ENCODE peak calls at places on chromosomes 4 and X, in five cellular contexts. V is cardiac fibroblast; U is RWPE1; X is endothelial cell of umbilical vein; C is CD4-positive, alpha-beta T cell. K is an unnamed sample.

GRCh38 chrX:111445485-111445884 is 33.5 kb upstream of the DCX start:
- DNase-seq in V (peak), U (peak), X (peak), C (no peak), K (no peak)

GRCh38 chr4:150315175-150315574 is 236.9 kb downstream of the DCLK2 start:
- DNase-seq in V (no peak), U (no peak), X (no peak), C (no peak), K (no peak)

GRCh38 chrX:107827137-107827831 is 1.6 kb downstream of the MID2 start:
- DNase-seq in V (peak), U (peak), X (peak), C (no peak), K (no peak)

GRCh38 chr4:116531870-116532269 is 553.5 kb downstream of the TRAM1L1 start:
- DNase-seq in V (no peak), U (no peak), X (peak), C (no peak), K (no peak)

GRCh38 chrX:114635986-114636385 is 52.1 kb downstream of the HTR2C start:
- DNase-seq in V (no peak), U (no peak), X (no peak), C (no peak), K (no peak)

GRCh38 chr4:108213308-108213707 is 44.6 kb upstream of the LEF1 start:
- DNase-seq in V (no peak), U (no peak), X (no peak), C (no peak), K (no peak)

GRCh38 chr4:151887151-151887815 is 126.5 kb upstream of the GATB start:
- DNase-seq in V (peak), U (no peak), X (no peak), C (no peak), K (peak)

GRCh38 chrX:53718073-53718472 is 31.6 kb upstream of the HUWE1 start:
- DNase-seq in V (no peak), U (no peak), X (no peak), C (no peak), K (no peak)

GRCh38 chrX:3711331-3711917 is 2.0 kb downstream of the PRKX start:
- DNase-seq in V (no peak), U (no peak), X (no peak), C (peak), K (no peak)

GRCh38 chr4:10096201-10096975 is 20.2 kb downstream of the WDR1 start:
- DNase-seq in V (peak), U (peak), X (peak), C (peak), K (peak)

GRCh38 chrX:133661962-133662839 is 246.9 kb upstream of the GPC4 start:
- DNase-seq in V (peak), U (no peak), X (no peak), C (no peak), K (no peak)

GRCh38 chrX:1904663-1905218 is 289.9 kb downstream of the ASMT start:
- DNase-seq in V (no peak), U (no peak), X (no peak), C (no peak), K (no peak)

GRCh38 chrX:9147631-9148189 is 113.8 kb upstream of the FAM9B start:
- DNase-seq in V (no peak), U (no peak), X (peak), C (no peak), K (no peak)

GRCh38 chr4:169050308-169050707 is 40.3 kb upstream of the CBR4 start:
- DNase-seq in V (peak), U (no peak), X (peak), C (no peak), K (no peak)

GRCh38 chr4:23904639-23905061 is 14.8 kb upstream of the PPARGC1A start:
- DNase-seq in V (no peak), U (no peak), X (no peak), C (no peak), K (no peak)

GRCh38 chr4:109702950-109703663 is at the start of gene CASP6:
- DNase-seq in V (peak), U (peak), X (peak), C (peak), K (peak)
- TF ChIP-seq CTCF in V (peak), U (peak), X (peak), C (peak), K (peak)

GRCh38 chr4:177369372-177369771 is 59.7 kb downstream of the NEIL3 start:
- DNase-seq in V (peak), U (no peak), X (no peak), C (no peak), K (no peak)

GRCh38 chr4:177371452-177371851 is 61.8 kb downstream of the NEIL3 start:
- DNase-seq in V (no peak), U (no peak), X (no peak), C (no peak), K (no peak)

GRCh38 chr4:177367336-177367735 is 57.7 kb downstream of the NEIL3 start:
- DNase-seq in V (peak), U (peak), X (no peak), C (no peak), K (no peak)
- TF ChIP-seq CTCF in V (peak), U (no peak), X (peak), C (peak), K (no peak)

GRCh38 chr4:155796031-155796430 is 37.2 kb downstream of the GUCY1B1 start:
- DNase-seq in V (peak), U (no peak), X (no peak), C (no peak), K (no peak)
- TF ChIP-seq CTCF in V (peak), U (peak), X (peak), C (no peak), K (peak)

GRCh38 chr4:78155616-78156105 is 98.5 kb downstream of the FRAS1 start:
- DNase-seq in V (peak), U (no peak), X (no peak), C (no peak), K (no peak)

GRCh38 chr4:78152795-78153194 is 95.7 kb downstream of the FRAS1 start:
- DNase-seq in V (no peak), U (no peak), X (no peak), C (no peak), K (no peak)

GRCh38 chr4:78154972-78155371 is 97.8 kb downstream of the FRAS1 start:
- DNase-seq in V (no peak), U (no peak), X (no peak), C (no peak), K (no peak)

DNA sequence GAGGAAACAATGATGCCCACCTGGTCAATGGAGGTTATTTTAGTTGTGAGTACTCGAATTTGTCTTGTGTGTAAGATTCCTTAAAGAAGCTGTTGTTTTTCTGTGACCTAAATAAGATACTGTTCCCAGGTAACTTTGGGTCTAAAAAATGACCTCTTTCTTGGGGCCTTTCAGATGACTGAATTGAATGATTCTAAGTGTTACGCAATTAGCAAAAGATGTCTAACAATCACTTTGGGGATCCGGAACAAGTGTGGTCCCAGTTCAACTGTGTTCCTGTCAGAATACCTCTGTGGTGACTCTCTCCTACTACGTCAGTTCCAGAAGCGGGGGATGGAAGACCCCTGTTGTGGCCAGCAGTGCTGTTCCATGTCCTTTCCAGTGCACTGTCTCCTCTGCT is 99.4 kb downstream of the FRAS1 start:
- DNase-seq in V (no peak), U (no peak), X (no peak), C (no peak), K (no peak)
- TF ChIP-seq CTCF in V (no peak), U (no peak), X (no peak), C (no peak), K (no peak)

GRCh38 chrX:100512471-100512870 is 72.3 kb upstream of the TNMD start:
- DNase-seq in V (peak), U (peak), X (peak), C (no peak), K (no peak)
- TF ChIP-seq CTCF in V (peak), U (peak), X (peak), C (peak), K (peak)

DNA sequence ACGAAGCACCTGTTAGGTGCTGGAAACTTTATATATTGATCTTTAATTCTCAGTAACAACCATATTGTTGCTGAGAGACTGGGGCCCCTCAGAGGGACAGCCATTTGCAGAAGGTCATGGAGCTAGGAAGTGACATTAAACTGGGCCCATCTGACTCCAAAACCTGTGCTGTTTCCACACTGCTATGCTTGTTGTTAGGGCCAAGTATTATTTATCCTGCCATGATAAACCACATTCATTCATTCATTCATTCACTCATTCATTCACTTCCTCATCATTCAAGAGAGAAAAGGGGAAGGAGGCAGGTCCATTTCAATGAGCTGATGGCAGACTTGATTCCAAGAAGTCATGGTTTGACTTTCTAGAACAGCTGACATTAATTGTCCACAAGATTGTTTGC is 237.4 kb downstream of the STIM2 start:
- DNase-seq in V (no peak), U (no peak), X (no peak), C (no peak), K (no peak)
- TF ChIP-seq CTCF in V (no peak), U (no peak), X (no peak), C (no peak), K (no peak)

DNA sequence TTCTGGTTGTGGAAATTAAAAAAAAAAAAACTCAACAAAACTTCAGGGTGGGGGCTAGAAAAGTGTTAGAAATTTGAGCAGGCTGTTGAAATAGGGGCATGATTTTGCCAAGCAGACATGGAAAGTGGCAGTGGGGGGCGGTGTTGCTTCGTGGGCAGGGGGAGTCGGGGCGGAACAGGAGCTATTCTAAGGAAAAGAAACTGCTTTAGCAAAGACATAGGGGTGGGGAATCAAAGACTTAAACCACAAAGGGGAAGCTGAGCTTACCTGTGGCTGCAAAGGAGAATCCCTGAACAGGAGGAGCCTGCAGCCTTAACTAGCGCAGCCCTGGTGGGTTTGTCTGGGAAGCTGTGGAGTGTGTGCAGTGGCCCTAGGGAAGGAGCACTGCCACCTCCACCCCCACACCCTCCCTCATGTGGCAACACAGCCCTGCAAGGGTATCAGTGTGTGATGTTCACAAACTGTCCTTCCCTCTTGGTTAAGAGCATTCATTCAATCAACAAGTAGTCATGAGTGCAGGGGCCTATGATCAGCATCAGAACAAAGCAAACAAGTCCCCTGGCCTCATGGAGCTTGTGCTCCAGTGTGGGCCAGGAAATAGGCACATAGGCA is 20.5 kb downstream of the SEL1L3 start:
- DNase-seq in V (no peak), U (no peak), X (no peak), C (peak), K (no peak)
- TF ChIP-seq CTCF in V (no peak), U (no peak), X (no peak), C (peak), K (peak)

GRCh38 chr4:26179316-26179760 is 141.5 kb upstream of the RBPJ start:
- DNase-seq in V (no peak), U (no peak), X (no peak), C (no peak), K (no peak)
- TF ChIP-seq CTCF in V (no peak), U (no peak), X (no peak), C (no peak), K (no peak)

GRCh38 chr4:109658871-109659410 is 44.3 kb downstream of the CASP6 start:
- DNase-seq in V (peak), U (no peak), X (peak), C (no peak), K (no peak)
- TF ChIP-seq CTCF in V (no peak), U (no peak), X (no peak), C (peak), K (no peak)

DNA sequence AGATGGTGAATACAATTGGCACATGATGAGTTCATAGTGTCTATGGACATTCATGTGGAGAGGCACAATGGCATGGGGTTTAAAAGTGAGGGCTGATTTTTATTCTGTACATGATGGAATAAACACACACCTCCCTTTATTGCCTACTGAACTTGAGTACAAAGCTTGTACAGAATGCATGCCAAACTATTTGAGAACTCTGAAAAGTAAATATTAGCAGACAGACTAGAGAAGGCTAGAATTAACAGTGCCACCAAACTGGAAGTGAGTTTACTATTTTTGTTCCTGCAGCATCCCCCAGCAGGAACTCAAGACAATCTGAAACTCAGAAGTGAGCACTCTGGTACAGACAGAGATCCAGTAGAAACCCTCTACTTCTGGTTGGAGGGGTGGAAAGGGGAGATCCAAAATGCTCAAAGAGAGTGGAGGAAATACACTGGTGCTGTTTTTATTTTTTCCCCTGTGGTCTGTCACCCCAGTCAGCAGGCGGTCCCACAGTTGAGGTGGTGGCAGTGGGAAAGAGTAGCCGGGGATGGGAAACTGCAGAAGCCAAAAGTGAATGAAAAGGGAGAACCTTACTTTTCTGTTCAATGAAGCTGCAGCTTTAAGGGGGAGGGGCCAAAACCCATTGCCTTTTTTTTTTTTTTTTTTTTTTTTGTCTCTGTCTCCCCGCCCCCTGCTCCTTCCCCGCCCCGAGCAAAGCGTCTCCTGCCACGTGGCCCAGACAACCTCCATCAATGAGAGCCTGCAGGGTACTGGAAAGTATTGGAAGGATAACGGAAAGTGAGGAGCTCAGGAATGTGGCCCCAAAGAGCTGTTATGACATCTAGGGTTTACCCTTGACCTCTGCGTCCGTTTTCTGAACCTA is 20.5 kb downstream of the AKAP4 start:
- DNase-seq in V (no peak), U (no peak), X (no peak), C (no peak), K (no peak)
- TF ChIP-seq CTCF in V (no peak), U (no peak), X (no peak), C (no peak), K (no peak)